ENCODE peak calls at places on chromosomes 3 and 15, in five cellular contexts. N is lower lobe of right lung; B is HepG2; A is naive thymus-derived CD8-positive, alpha-beta T cell; P is stimulated activated naive CD8-positive, alpha-beta T cell treated with anti-CD3 and anti-CD28 coated beads, Interleukin-15, Interleukin-2, amounts not matched to agents 100 U/mL and 50 U/mL, for 24 hours. T is an unnamed sample.

GRCh38 chr3:65400893-65401292 is 637.8 kb downstream of the MAGI1 start:
- ATAC-seq in N (no peak), B (no peak), A (no peak), P (no peak), T (no peak)

GRCh38 chr3:19348500-19348899 is 200.2 kb downstream of the KCNH8 start:
- ATAC-seq in N (no peak), B (no peak), A (no peak), P (no peak), T (no peak)

GRCh38 chr3:111012388-111013248 is 59.0 kb upstream of the NECTIN3 start:
- ATAC-seq in N (no peak), B (peak), A (no peak), P (peak), T (peak)

GRCh38 chr3:122456074-122456473 is 40.2 kb upstream of the WDR5B start:
- ATAC-seq in N (no peak), B (no peak), A (no peak), P (no peak), T (no peak)

GRCh38 chr3:56837196-56837955 is 35.6 kb upstream of the ARHGEF3 start:
- ATAC-seq in N (no peak), B (no peak), A (no peak), P (no peak), T (peak)

GRCh38 chr3:42593635-42594034 is 3.0 kb downstream of the SS18L2 start:
- ATAC-seq in N (no peak), B (no peak), A (no peak), P (no peak), T (no peak)

GRCh38 chr15:34753236-34753894 is 1.4 kb downstream of the GJD2 start:
- ATAC-seq in N (no peak), B (peak), A (no peak), P (no peak), T (no peak)

GRCh38 chr3:57770121-57770828 is 14.2 kb downstream of the SLMAP start:
- ATAC-seq in N (no peak), B (no peak), A (no peak), P (no peak), T (no peak)

GRCh38 chr15:76991048-76991447 is 3.9 kb upstream of the PSTPIP1 start:
- ATAC-seq in N (no peak), B (no peak), A (no peak), P (no peak), T (no peak)

GRCh38 chr3:191051037-191051436 is 148.0 kb upstream of the OSTN start:
- ATAC-seq in N (no peak), B (peak), A (no peak), P (no peak), T (no peak)

GRCh38 chr3:177516130-177517011 is 319.1 kb upstream of the TBL1XR1 start:
- ATAC-seq in N (peak), B (peak), A (no peak), P (no peak), T (no peak)